ENCODE peak calls at places on chromosomes 4 and X, in ten cellular contexts. T is OCI-LY7; I is ascending aorta; Y is stomach; J is heart left ventricle; R is CD4-positive, CD25-positive, alpha-beta regulatory T cell; Q is body of pancreas; H is right atrium auricular region; Z is thoracic aorta; F is mucosa of descending colon. V is an unnamed sample. For H3K4me1, the result is how much of the 10 kb centered on the place peaks cover.

GRCh38 chr4:55346851-55347255 is 811 bp downstream of the SRD5A3 start:
- DNase-seq in H (no peak), Z (no peak), T (no peak), F (no peak), Y (no peak), R (no peak), I (no peak), J (no peak), Q (peak), V (no peak)

GRCh38 chr4:87317527-87317926 is 5.2 kb downstream of the HSD17B13 start:
- DNase-seq in J (no peak), Z (no peak), I (no peak), Q (peak), Y (no peak), R (no peak), F (no peak), H (no peak), T (no peak), V (no peak)

GRCh38 chr4:74884282-74884681 is 48.6 kb upstream of the PARM1 start:
- DNase-seq in R (no peak), F (no peak), I (no peak), H (no peak), Q (no peak), T (no peak), Y (no peak), J (no peak), Z (no peak), V (no peak)

GRCh38 chrX:2320580-2321327 is 180.0 kb downstream of the DHRSX start:
- DNase-seq in R (no peak), Y (peak), Q (peak), I (no peak), Z (no peak), F (no peak), H (peak), J (peak), T (no peak), V (no peak)

GRCh38 chr4:141215030-141215429 is 5.7 kb upstream of the ZNF330 start:
- DNase-seq in T (no peak), H (no peak), J (no peak), Y (no peak), Q (no peak), R (no peak), I (no peak), Z (no peak), F (no peak), V (no peak)

GRCh38 chrX:134688839-134689238 is 30.6 kb upstream of the PLAC1 start:
- DNase-seq in T (no peak), Z (no peak), F (no peak), J (no peak), Q (no peak), H (no peak), I (no peak), Y (no peak), R (no peak), V (no peak)

GRCh38 chrX:123884809-123885408 is 25.1 kb downstream of the XIAP start:
- DNase-seq in T (peak), I (no peak), Q (peak), Y (no peak), J (no peak), H (no peak), F (no peak), R (peak), Z (no peak), V (no peak)

GRCh38 chrX:1202251-1202650 is 10.2 kb downstream of the CRLF2 start:
- DNase-seq in I (peak), T (no peak), Y (no peak), Q (no peak), J (no peak), R (no peak), F (no peak), H (no peak), Z (no peak), V (no peak)

GRCh38 chrX:42485621-42486020 is 292.3 kb downstream of the PPP1R2C start:
- DNase-seq in Y (no peak), Q (no peak), H (no peak), R (no peak), Z (no peak), F (no peak), J (no peak), I (no peak), T (no peak), V (no peak)

GRCh38 chrX:15529165-15529564 is 28.6 kb downstream of the BMX start:
- DNase-seq in Q (no peak), T (no peak), Z (no peak), J (no peak), R (no peak), F (no peak), Y (no peak), I (no peak), H (no peak), V (no peak)

GRCh38 chr4:123603165-123603564 is 206.6 kb downstream of the SPRY1 start:
- DNase-seq in R (no peak), Y (peak), Z (no peak), I (no peak), J (no peak), T (no peak), F (no peak), Q (peak), H (no peak), V (no peak)

GRCh38 chrX:1139101-1139500 is 73.3 kb downstream of the CRLF2 start:
- DNase-seq in F (no peak), T (no peak), I (no peak), R (no peak), Z (no peak), Y (no peak), J (no peak), H (no peak), Q (no peak), V (no peak)

GRCh38 chr4:98150092-98150761 is 7.0 kb upstream of the STPG2 start:
- DNase-seq in T (no peak), J (no peak), Y (no peak), Q (no peak), R (peak), F (no peak), Z (no peak), H (no peak), I (no peak), V (no peak)

GRCh38 chr4:128484896-128485295 is 197.3 kb upstream of the PGRMC2 start:
- DNase-seq in T (no peak), F (no peak), H (no peak), I (no peak), R (no peak), Z (no peak), Y (no peak), J (no peak), Q (no peak), V (no peak)

GRCh38 chr4:120773641-120774040 is 148.9 kb downstream of the PRDM5 start:
- DNase-seq in Q (no peak), R (no peak), I (no peak), H (no peak), Z (no peak), F (no peak), Y (no peak), J (no peak), T (peak), V (no peak)

GRCh38 chr4:126051709-126052424 is 737.1 kb downstream of the FAT4 start:
- DNase-seq in J (no peak), R (no peak), T (no peak), H (no peak), Q (no peak), F (no peak), Z (no peak), Y (no peak), I (no peak), V (no peak)

GRCh38 chr4:109032676-109033075 is 269.8 kb downstream of the COL25A1 start:
- DNase-seq in Z (no peak), T (no peak), F (no peak), Y (no peak), Q (no peak), J (no peak), I (no peak), H (no peak), R (no peak), V (no peak)

GRCh38 chrX:151710457-151710856 is 5.4 kb upstream of the FATE1 start:
- DNase-seq in H (no peak), I (no peak), R (no peak), Z (no peak), J (no peak), T (no peak), F (no peak), Y (no peak), Q (no peak), V (no peak)

GRCh38 chr4:143286733-143287570 is 49.7 kb upstream of the GAB1 start:
- DNase-seq in T (no peak), F (no peak), I (no peak), J (no peak), Q (no peak), Z (no peak), H (no peak), Y (no peak), R (no peak), V (no peak)

GRCh38 chr4:84497220-84497834 is 1.8 kb downstream of the NKX6-1 start:
- DNase-seq in H (no peak), R (no peak), Q (peak), F (no peak), T (no peak), J (no peak), Y (no peak), I (no peak), Z (no peak), V (no peak)

GRCh38 chr4:78482281-78482680 is 69.3 kb upstream of the ANXA3 start:
- DNase-seq in Q (no peak), T (no peak), J (no peak), Z (no peak), H (no peak), F (no peak), R (no peak), I (no peak), Y (no peak), V (no peak)

GRCh38 chr4:10041036-10041435 is 19.7 kb upstream of the SLC2A9 start:
- DNase-seq in Y (no peak), F (no peak), I (no peak), T (no peak), J (no peak), Q (no peak), Z (no peak), H (no peak), R (no peak), V (no peak)

DNA sequence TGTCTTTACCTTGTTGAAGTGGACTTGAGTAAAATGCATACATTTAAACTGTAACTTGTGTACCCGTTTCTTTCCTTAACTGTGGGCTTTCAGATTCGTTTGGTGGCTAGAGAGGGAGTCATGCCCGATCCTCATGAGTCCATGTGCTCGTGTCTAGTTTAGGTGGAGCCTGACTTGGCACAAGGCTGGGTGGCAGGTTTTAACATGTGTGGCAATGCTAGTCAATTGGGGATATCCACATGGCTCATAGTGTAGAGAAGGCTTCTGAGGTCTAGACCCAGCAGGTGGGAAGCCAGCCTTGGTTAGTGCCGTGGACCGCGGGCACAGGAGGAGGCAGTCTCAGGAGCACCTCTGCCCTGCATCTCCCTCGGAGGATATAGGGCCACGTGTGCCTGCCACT is 48.5 kb upstream of the CLCN4 start:
- DNase-seq in T (no peak), F (no peak), H (no peak), Q (no peak), Z (no peak), I (no peak), J (no peak), Y (no peak), R (no peak), V (no peak)
- H3K4me1 ChIP-seq in T (half or more), F (under half), H (under half), Q (under half), Z (under half), I (under half), J (under half), Y (half or more), R (under half), V (under half)

GRCh38 chr4:3667258-3667657 is 98.9 kb upstream of the ADRA2C start:
- DNase-seq in R (no peak), H (no peak), I (no peak), Z (no peak), Q (no peak), F (no peak), T (no peak), Y (no peak), J (no peak), V (no peak)

GRCh38 chr4:3666263-3666662 is 99.9 kb upstream of the ADRA2C start:
- DNase-seq in T (peak), Y (no peak), F (no peak), H (no peak), J (no peak), R (no peak), Z (no peak), I (no peak), Q (no peak), V (no peak)

GRCh38 chr4:3663791-3664190 is 102.4 kb upstream of the ADRA2C start:
- DNase-seq in T (peak), I (no peak), Z (no peak), Y (no peak), H (no peak), F (no peak), Q (no peak), J (no peak), R (no peak), V (no peak)

GRCh38 chr4:3662516-3662915 is 103.7 kb upstream of the ADRA2C start:
- DNase-seq in H (no peak), Q (no peak), T (no peak), Y (no peak), I (no peak), F (peak), J (no peak), R (no peak), Z (no peak), V (no peak)

DNA sequence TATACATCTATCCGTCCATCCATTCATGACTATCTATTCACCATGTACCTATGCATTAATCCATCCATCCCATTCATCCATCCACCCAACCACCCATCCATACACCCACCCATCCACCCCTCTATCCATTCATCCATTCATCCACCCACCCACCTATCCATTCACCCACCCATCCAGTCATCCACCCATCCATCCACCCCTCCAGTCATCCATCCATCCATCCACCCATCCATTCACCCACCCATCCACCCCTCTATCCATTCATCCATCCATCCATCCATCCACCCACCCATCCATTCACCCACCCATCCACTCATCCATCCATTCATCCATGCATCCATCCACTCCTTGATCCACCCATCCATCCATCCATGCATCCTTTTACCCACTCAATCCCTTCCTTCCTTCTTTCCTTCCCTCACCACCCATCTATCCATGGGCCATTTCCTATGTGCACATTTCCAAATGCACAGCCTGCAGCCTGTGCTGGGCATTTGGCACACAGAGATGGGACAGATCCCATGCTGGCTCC is 100.8 kb upstream of the ADRA2C start:
- DNase-seq in R (no peak), J (no peak), F (no peak), Q (no peak), Y (no peak), T (no peak), Z (no peak), H (no peak), I (no peak), V (no peak)
- H3K4me1 ChIP-seq in R (under half), J (under half), F (under half), Q (under half), Y (under half), T (half or more), Z (under half), H (under half), I (under half), V (under half)

GRCh38 chr4:7785017-7785416 is 154.6 kb downstream of the AFAP1 start:
- DNase-seq in Y (no peak), T (no peak), H (no peak), R (no peak), F (no peak), Q (no peak), Z (no peak), I (no peak), J (no peak), V (no peak)

GRCh38 chr4:7787681-7788141 is 151.9 kb downstream of the AFAP1 start:
- DNase-seq in R (no peak), H (no peak), J (no peak), Z (no peak), I (no peak), F (no peak), Q (no peak), T (no peak), Y (no peak), V (no peak)

GRCh38 chr4:7786517-7786916 is 153.1 kb downstream of the AFAP1 start:
- DNase-seq in J (no peak), Y (no peak), R (no peak), Q (no peak), H (no peak), F (no peak), T (no peak), Z (no peak), I (no peak), V (no peak)

GRCh38 chr4:7787067-7787466 is 152.6 kb downstream of the AFAP1 start:
- DNase-seq in J (no peak), F (no peak), Y (no peak), I (no peak), Q (no peak), R (no peak), H (no peak), T (no peak), Z (no peak), V (no peak)

DNA sequence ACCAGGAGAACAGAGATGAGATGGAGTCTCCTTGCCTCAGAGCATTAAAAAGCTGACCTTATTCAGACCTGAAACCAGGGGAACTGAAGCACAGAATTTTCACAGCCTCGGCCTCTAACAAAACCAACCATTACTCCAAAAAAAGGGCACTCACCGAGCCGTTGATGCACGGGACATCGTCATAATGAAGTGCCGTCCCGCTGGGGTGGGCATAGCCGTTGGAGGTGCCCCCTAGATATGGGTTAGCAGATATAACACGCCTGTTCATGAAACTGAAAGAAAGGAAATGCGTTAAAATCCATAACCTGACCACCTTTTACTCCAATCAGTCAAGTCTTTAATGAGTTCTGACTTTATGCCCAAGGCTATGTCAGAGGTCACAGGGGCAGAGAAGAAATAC is 153.6 kb downstream of the AFAP1 start:
- DNase-seq in Z (no peak), R (no peak), F (no peak), I (no peak), J (no peak), T (no peak), Q (no peak), H (no peak), Y (no peak), V (peak)
- H3K4me1 ChIP-seq in Z (under half), R (under half), F (under half), I (under half), J (under half), T (under half), Q (under half), H (under half), Y (under half), V (under half)

DNA sequence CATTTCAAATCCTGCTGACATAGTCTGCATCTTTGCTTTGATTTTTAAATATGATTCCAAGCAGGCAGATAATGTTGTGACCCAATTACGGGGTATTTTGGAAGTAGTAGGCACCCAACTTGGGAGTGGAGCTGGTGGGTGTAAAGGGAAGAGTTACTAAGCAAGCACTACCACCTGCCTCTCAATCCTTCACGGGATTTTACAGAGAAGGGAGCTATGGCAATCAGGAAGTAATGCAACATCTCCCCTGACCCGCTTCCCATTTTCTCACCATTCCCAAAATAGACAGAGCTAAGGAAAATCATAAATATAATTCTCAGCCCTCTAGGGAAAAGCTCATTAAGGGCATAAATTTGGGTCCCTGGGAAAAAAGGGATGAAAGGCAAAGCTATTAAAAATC is 9.2 kb downstream of the APBB2 start:
- DNase-seq in Q (no peak), Y (no peak), H (no peak), R (no peak), T (no peak), J (no peak), I (no peak), F (no peak), Z (no peak), V (no peak)
- H3K4me1 ChIP-seq in Q (under half), Y (under half), H (half or more), R (under half), T (under half), J (half or more), I (under half), F (under half), Z (half or more), V (under half)

GRCh38 chrX:20441123-20441522 is 174.4 kb upstream of the RPS6KA3 start:
- DNase-seq in Y (no peak), J (no peak), R (no peak), Q (no peak), Z (no peak), T (no peak), H (no peak), F (no peak), I (no peak), V (no peak)
- H3K4me1 ChIP-seq in Y (under half), J (under half), R (under half), Q (under half), Z (under half), T (under half), H (under half), F (under half), I (under half), V (under half)

GRCh38 chr4:73874386-73874785 is 5.2 kb downstream of the CXCL1 start:
- DNase-seq in H (no peak), Z (no peak), F (no peak), Y (no peak), R (no peak), Q (no peak), T (no peak), J (no peak), I (no peak), V (no peak)
- H3K4me1 ChIP-seq in H (under half), Z (under half), F (under half), Y (under half), R (under half), Q (under half), T (under half), J (under half), I (under half), V (under half)